ENCODE peak calls at places on chromosomes 12 and 14, in four cellular contexts. V, J, C and F are unnamed samples.

GRCh38 chr14:104112113-104112505 is 26.3 kb upstream of the KIF26A start:
- DNase-seq in C (no peak), J (no peak), V (no peak), F (no peak)

GRCh38 chr14:68972507-68973272 is 6.4 kb downstream of the ACTN1 start:
- DNase-seq in C (no peak), J (no peak), V (no peak), F (no peak)

GRCh38 chr14:69657961-69658360 is 46.6 kb downstream of the SUSD6 start:
- DNase-seq in J (no peak), C (no peak), V (no peak), F (no peak)

GRCh38 chr14:90509403-90509802 is 112.6 kb downstream of the CALM1 start:
- DNase-seq in C (no peak), V (no peak), J (no peak), F (no peak)

GRCh38 chr12:113886721-113887120 is 79.4 kb downstream of the RBM19 start:
- DNase-seq in V (no peak), C (no peak), J (no peak), F (no peak)

GRCh38 chr14:102015771-102016170 is 51.4 kb downstream of the DYNC1H1 start:
- DNase-seq in V (no peak), J (no peak), C (no peak), F (no peak)

GRCh38 chr14:45373877-45374276 is 120.9 kb upstream of the MIS18BP1 start:
- DNase-seq in J (no peak), V (no peak), C (no peak), F (no peak)

GRCh38 chr14:48936352-48936751 is 649.8 kb downstream of the RPS29 start:
- DNase-seq in V (peak; percentile 37), J (no peak), C (no peak), F (no peak)

GRCh38 chr12:100656806-100657205 is 83.3 kb downstream of the GAS2L3 start:
- DNase-seq in C (no peak), J (no peak), V (no peak), F (no peak)

GRCh38 chr12:67517181-67517887 is 131.2 kb upstream of the DYRK2 start:
- DNase-seq in V (no peak), C (no peak), J (no peak), F (no peak)

GRCh38 chr14:51419685-51420084 is 179.6 kb downstream of the TMX1 start:
- DNase-seq in V (no peak), J (no peak), C (peak; percentile 10), F (no peak)

GRCh38 chr14:72781476-72782181 is 112.3 kb downstream of the DPF3 start:
- DNase-seq in J (peak; percentile 7), V (peak; percentile 84), C (no peak), F (peak; percentile 40)

GRCh38 chr12:82378997-82379396 is 20.7 kb downstream of the METTL25 start:
- DNase-seq in C (no peak), J (no peak), V (no peak), F (no peak)

GRCh38 chr12:25734529-25735180 is 181.6 kb upstream of the LMNTD1 start:
- DNase-seq in V (no peak), J (no peak), C (no peak), F (peak; percentile 24)

GRCh38 chr14:95915326-95915725 is 38.7 kb downstream of the TUNAR start:
- DNase-seq in C (no peak), V (no peak), J (no peak), F (no peak)

GRCh38 chr12:54286042-54286931 is 5.8 kb downstream of the HNRNPA1 start:
- DNase-seq in J (peak; percentile 23), C (no peak), V (no peak), F (no peak)

GRCh38 chr12:3273409-3273853 is 196.3 kb downstream of the TSPAN9 start:
- DNase-seq in J (no peak), V (peak; percentile 14), C (no peak), F (no peak)

GRCh38 chr12:2082321-2082720 is 29.5 kb downstream of the CACNA1C start:
- DNase-seq in C (no peak), V (no peak), J (no peak), F (no peak)

GRCh38 chr12:52860102-52860838 is 11.5 kb upstream of the KRT78 start:
- DNase-seq in V (no peak), J (peak; percentile 51), C (no peak), F (no peak)

GRCh38 chr12:123516221-123516780 is 17.2 kb downstream of the RILPL1 start:
- DNase-seq in C (no peak), J (peak; percentile 100), V (no peak), F (no peak)

GRCh38 chr14:102779574-102780315 is 2.5 kb downstream of the TRAF3 start:
- DNase-seq in C (no peak), J (no peak), V (no peak), F (no peak)

GRCh38 chr12:109981311-109981710 is 14.9 kb downstream of the GIT2 start:
- DNase-seq in J (no peak), C (peak; percentile 15), V (no peak), F (no peak)

GRCh38 chr12:105561981-105562726 is 231.7 kb downstream of the C12orf75 start:
- DNase-seq in V (peak; percentile 37), J (no peak), C (no peak), F (no peak)

GRCh38 chr12:113936460-113936859 is 29.7 kb downstream of the RBM19 start:
- DNase-seq in C (no peak), J (no peak), V (no peak), F (no peak)

GRCh38 chr14:23055621-23056256 is 1.6 kb downstream of the CDH24 start:
- DNase-seq in C (no peak), J (no peak), V (no peak), F (no peak)